ENCODE peak calls at places on chromosomes 7 and 10, in seven cellular contexts. O is right lobe of liver; B is upper lobe of right lung; R is heart right ventricle; Z is GM12878; H is A549; W is naive thymus-derived CD4-positive, alpha-beta T cell. P is an unnamed sample.
A peak's percentile ranks its signal among the peaks of the same experiment; 100 is the strongest.

GRCh38 chr10:88858493-88858892 is 6.8 kb upstream of the ANKRD22 start:
- ATAC-seq in H (no peak), B (no peak), Z (no peak), W (no peak), O (no peak), R (no peak), P (no peak)

GRCh38 chr7:65892169-65892568 is 19.3 kb downstream of the VKORC1L1 start:
- ATAC-seq in H (no peak), O (peak; percentile 31), B (peak; percentile 67), W (peak; percentile 45), Z (no peak), R (no peak), P (no peak)

GRCh38 chr7:17319164-17320101 is 21.0 kb downstream of the AHR start:
- ATAC-seq in B (no peak), R (no peak), Z (peak; percentile 49), H (no peak), O (peak; percentile 53), W (no peak), P (no peak)

GRCh38 chr7:37947840-37948198 is 27.4 kb downstream of the EPDR1 start:
- ATAC-seq in Z (no peak), O (no peak), W (no peak), B (no peak), R (no peak), H (no peak), P (no peak)

GRCh38 chr10:86046845-86047460 is 319.6 kb downstream of the GRID1 start:
- ATAC-seq in B (no peak), H (no peak), Z (peak; percentile 76), R (no peak), W (peak; percentile 26), O (no peak), P (no peak)

GRCh38 chr7:127900116-127900515 is 131.1 kb downstream of the LRRC4 start:
- ATAC-seq in H (no peak), B (no peak), W (no peak), Z (no peak), O (no peak), R (no peak), P (no peak)

GRCh38 chr7:131898418-131898817 is 342.0 kb upstream of the PODXL start:
- ATAC-seq in R (no peak), O (no peak), H (no peak), Z (no peak), W (no peak), B (peak; percentile 37), P (no peak)

GRCh38 chr7:23287612-23288011 is 11.5 kb upstream of the MALSU1 start:
- ATAC-seq in O (no peak), R (no peak), W (peak; percentile 18), Z (peak; percentile 67), H (no peak), B (peak; percentile 56), P (no peak)

GRCh38 chr7:12110425-12110824 is 100.7 kb upstream of the TMEM106B start:
- ATAC-seq in H (no peak), Z (no peak), O (no peak), R (no peak), B (no peak), W (no peak), P (no peak)

GRCh38 chr7:120033114-120033513 is 239.9 kb upstream of the KCND2 start:
- ATAC-seq in R (no peak), B (no peak), H (no peak), O (no peak), W (no peak), Z (peak; percentile 66), P (no peak)

GRCh38 chr10:86630079-86630478 is 24.3 kb upstream of the OPN4 start:
- ATAC-seq in B (peak; percentile 52), H (no peak), R (peak; percentile 70), Z (no peak), O (no peak), W (no peak), P (peak; percentile 58)

GRCh38 chr7:3436112-3436511 is 135.1 kb downstream of the SDK1 start:
- ATAC-seq in W (no peak), O (no peak), H (no peak), B (no peak), R (no peak), Z (no peak), P (no peak)

GRCh38 chr7:99253369-99253768 is 19.3 kb upstream of the MYH16 start:
- ATAC-seq in B (no peak), O (no peak), W (no peak), Z (no peak), H (no peak), R (peak; percentile 34), P (no peak)

GRCh38 chr7:115060095-115060830 is 138.4 kb downstream of the MDFIC start:
- ATAC-seq in R (peak; percentile 25), H (no peak), B (peak; percentile 62), Z (peak; percentile 57), W (peak; percentile 49), O (peak; percentile 30), P (peak; percentile 48)

GRCh38 chr10:70682920-70683600 is 10.8 kb downstream of the ADAMTS14 start:
- ATAC-seq in H (no peak), W (no peak), R (no peak), O (no peak), B (peak; percentile 34), Z (peak; percentile 34), P (no peak)

GRCh38 chr10:104247513-104248146 is 7.1 kb upstream of the GSTO1 start:
- ATAC-seq in W (peak; percentile 52), Z (no peak), H (no peak), B (peak; percentile 38), R (no peak), O (no peak), P (no peak)

GRCh38 chr10:126197036-126197543 is 191.2 kb downstream of the ADAM12 start:
- ATAC-seq in R (no peak), H (no peak), Z (no peak), B (no peak), O (no peak), W (no peak), P (no peak)

GRCh38 chr10:22103701-22104100 is 100.2 kb upstream of the DNAJC1 start:
- ATAC-seq in O (no peak), W (peak; percentile 45), H (peak; percentile 50), Z (peak; percentile 63), B (no peak), R (no peak), P (no peak)

DNA sequence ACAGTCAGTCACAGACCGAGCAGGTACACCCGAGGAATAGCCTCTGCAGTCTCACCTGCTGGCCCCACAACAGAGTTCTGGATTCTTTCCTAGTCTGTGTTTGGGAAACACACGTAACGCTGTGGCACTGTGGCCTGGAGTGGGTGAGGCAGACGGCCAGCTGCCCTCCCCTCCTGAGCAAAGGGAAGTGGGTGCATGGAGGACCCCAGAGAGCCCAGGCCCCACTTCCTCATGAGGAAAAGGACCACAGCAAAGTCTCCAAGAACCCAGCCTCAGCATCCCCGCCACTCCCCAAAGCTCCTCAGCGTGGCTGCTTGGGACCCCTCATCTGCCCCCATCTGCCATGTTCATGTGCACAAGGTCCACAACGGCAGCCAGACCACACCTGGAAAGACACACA is 530.2 kb downstream of the PTPRN2 start:
- ATAC-seq in Z (no peak), O (no peak), B (no peak), H (no peak), W (no peak), R (no peak), P (no peak)
- H3K9me3 ChIP-seq in Z (no peaks in the 10 kb centered on the region), O (no peaks in the 10 kb centered on the region), B (no peaks in the 10 kb centered on the region), H (peaks cover 10% of the 10 kb centered on the region), W (no peaks in the 10 kb centered on the region), R (no peaks in the 10 kb centered on the region), P (no peaks in the 10 kb centered on the region)

DNA sequence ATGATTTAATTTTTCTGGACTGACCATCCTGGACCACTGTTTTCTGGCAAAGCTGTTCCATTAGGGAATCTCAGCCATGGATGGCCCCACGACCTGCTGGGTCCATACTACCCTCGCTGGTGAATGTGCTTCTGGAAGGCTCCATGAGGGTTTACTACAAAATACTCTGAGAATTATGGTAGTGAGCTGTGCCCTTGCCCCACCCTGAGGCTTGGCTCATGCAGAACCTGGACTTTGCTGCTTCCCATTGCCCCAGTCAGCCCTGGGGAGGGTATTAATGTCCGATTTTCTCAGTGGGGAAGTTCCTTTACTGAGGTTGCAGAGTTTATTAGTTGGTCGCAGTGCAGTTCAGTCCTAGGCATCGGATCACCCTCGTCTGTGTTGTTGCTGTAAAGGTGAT is 310.1 kb downstream of the WDR37 start:
- ATAC-seq in H (no peak), O (no peak), B (no peak), Z (no peak), W (no peak), R (no peak), P (no peak)
- H3K9me3 ChIP-seq in H (no peaks in the 10 kb centered on the region), O (no peaks in the 10 kb centered on the region), B (no peaks in the 10 kb centered on the region), Z (no peaks in the 10 kb centered on the region), W (no peaks in the 10 kb centered on the region), R (no peaks in the 10 kb centered on the region), P (no peaks in the 10 kb centered on the region)

DNA sequence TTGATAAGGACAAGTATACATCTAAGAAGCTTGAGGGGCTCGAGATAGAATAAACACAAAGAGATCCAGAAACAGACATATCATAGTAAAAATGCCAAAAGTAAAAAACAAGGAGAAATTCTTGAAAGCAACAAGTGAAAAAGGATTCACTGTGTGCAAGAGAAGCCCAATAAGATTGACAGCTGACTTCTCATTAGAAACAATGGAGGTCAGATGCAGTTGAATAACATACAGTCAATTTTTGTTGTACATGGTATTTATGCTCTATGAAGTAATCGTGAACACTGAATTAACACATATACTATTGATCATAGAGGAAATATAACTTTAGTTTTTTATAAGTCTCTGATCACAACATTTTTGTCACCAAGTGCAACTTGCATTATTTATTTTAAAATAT is 982.8 kb upstream of the SORCS1 start:
- ATAC-seq in B (no peak), R (no peak), W (no peak), O (no peak), Z (no peak), H (no peak), P (no peak)
- H3K9me3 ChIP-seq in B (no peaks in the 10 kb centered on the region), R (peaks cover 4% of the 10 kb centered on the region), W (no peaks in the 10 kb centered on the region), O (no peaks in the 10 kb centered on the region), Z (no peaks in the 10 kb centered on the region), H (peaks cover 6% of the 10 kb centered on the region), P (peaks cover 17% of the 10 kb centered on the region)

GRCh38 chr10:46223064-46223480 is 63.7 kb upstream of the ANTXRL start:
- ATAC-seq in W (no peak), R (no peak), Z (peak; percentile 76), H (no peak), O (no peak), B (peak; percentile 23), P (no peak)

GRCh38 chr10:46220872-46221538 is 65.8 kb upstream of the ANTXRL start:
- ATAC-seq in W (no peak), Z (peak; percentile 42), R (no peak), H (peak; percentile 54), O (peak; percentile 17), B (no peak), P (no peak)

GRCh38 chr10:46223626-46224413 is 63.0 kb upstream of the ANTXRL start:
- ATAC-seq in H (no peak), B (no peak), O (no peak), Z (no peak), W (no peak), R (no peak), P (no peak)

GRCh38 chr10:46224414-46224682 is 62.4 kb upstream of the ANTXRL start:
- ATAC-seq in O (no peak), B (no peak), Z (no peak), R (no peak), H (no peak), W (no peak), P (no peak)

DNA sequence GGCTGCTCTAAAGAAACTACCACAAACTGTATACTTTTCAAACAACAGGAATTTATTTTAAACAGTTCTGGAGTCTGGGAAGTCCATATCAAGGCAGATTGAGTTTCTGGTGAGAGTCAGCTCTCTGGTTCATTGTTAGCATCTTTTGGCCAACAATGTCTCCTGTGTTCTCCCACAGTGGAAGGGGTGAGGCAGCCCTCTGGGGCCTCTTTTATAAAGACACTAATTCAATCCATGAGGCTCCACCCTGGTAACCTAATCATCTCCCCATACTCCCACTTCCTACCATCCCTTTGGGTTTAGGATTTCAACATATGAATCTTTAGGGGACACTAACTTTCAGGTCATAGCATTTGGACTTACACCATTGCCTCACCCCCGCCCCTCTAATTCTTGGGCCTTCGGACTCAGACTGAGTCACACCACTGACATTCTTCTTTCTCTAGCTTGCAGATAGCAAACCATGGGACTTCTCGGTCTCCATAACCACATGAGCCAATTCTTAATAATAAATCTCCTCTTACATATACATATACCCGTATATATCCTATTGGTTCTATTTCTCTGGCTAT is 64.3 kb upstream of the ANTXRL start:
- ATAC-seq in O (no peak), H (no peak), W (no peak), R (no peak), Z (no peak), B (no peak), P (no peak)
- H3K9me3 ChIP-seq in O (no peaks in the 10 kb centered on the region), H (no peaks in the 10 kb centered on the region), W (no peaks in the 10 kb centered on the region), R (no peaks in the 10 kb centered on the region), Z (no peaks in the 10 kb centered on the region), B (no peaks in the 10 kb centered on the region), P (no peaks in the 10 kb centered on the region)